ENCODE peak calls at places on chromosome 11, in ten cellular contexts. S is PC-9, O is iris pigment epithelial cell, A is OCI-LY7, L is Panc1, P is mesenteric fat pad, G is AG08396, M is ovary, C is neural crest cell, V is SJSA1. R is an unnamed sample.

GRCh38 chr11:128379587-128380279 is 207.6 kb downstream of the ETS1 start:
- DNase-seq in S (peak), O (no peak), A (no peak), L (no peak), P (no peak), G (no peak), M (no peak), C (no peak), V (no peak), R (no peak)

GRCh38 chr11:28939381-28939780 is 831.2 kb downstream of the METTL15 start:
- DNase-seq in S (no peak), O (no peak), A (no peak), L (no peak), P (no peak), G (no peak), M (no peak), C (no peak), V (no peak), R (no peak)

GRCh38 chr11:942853-943252 is 17.2 kb downstream of the AP2A2 start:
- DNase-seq in S (no peak), O (peak), A (no peak), L (no peak), P (no peak), G (no peak), M (no peak), C (no peak), V (no peak), R (no peak)

GRCh38 chr11:65586676-65587075 is 8.9 kb downstream of the KCNK7 start:
- DNase-seq in S (no peak), O (no peak), A (no peak), L (no peak), P (no peak), G (peak), M (no peak), C (no peak), V (no peak), R (no peak)

GRCh38 chr11:104602643-104603042 is 295.6 kb downstream of the CASP12 start:
- DNase-seq in S (no peak), O (no peak), A (no peak), L (no peak), P (no peak), G (no peak), M (no peak), C (no peak), V (no peak), R (no peak)

GRCh38 chr11:95045791-95046190 is 3.4 kb upstream of the KDM4F start:
- DNase-seq in S (no peak), O (no peak), A (no peak), L (no peak), P (no peak), G (no peak), M (no peak), C (no peak), V (no peak), R (no peak)

GRCh38 chr11:95149659-95150294 is 60.1 kb downstream of the ENDOD1 start:
- DNase-seq in S (peak), O (no peak), A (no peak), L (no peak), P (no peak), G (no peak), M (peak), C (peak), V (no peak), R (no peak)

GRCh38 chr11:2554338-2555240 is 109.8 kb downstream of the KCNQ1 start:
- DNase-seq in S (no peak), O (peak), A (no peak), L (no peak), P (peak), G (no peak), M (peak), C (no peak), V (no peak), R (no peak)

GRCh38 chr11:64358536-64358906 is 441 bp upstream of the RPS6KA4 start:
- DNase-seq in S (no peak), O (no peak), A (no peak), L (no peak), P (no peak), G (no peak), M (no peak), C (no peak), V (peak), R (no peak)

GRCh38 chr11:46336781-46337180 is 10.5 kb upstream of the DGKZ start:
- DNase-seq in S (peak), O (peak), A (no peak), L (no peak), P (no peak), G (no peak), M (no peak), C (no peak), V (no peak), R (no peak)

GRCh38 chr11:124869856-124870387 is 4.7 kb downstream of the ROBO3 start:
- DNase-seq in S (no peak), O (no peak), A (no peak), L (no peak), P (peak), G (no peak), M (no peak), C (no peak), V (no peak), R (no peak)

GRCh38 chr11:31449040-31449439 is 60.4 kb downstream of the IMMP1L start:
- DNase-seq in S (no peak), O (no peak), A (no peak), L (no peak), P (no peak), G (no peak), M (no peak), C (no peak), V (no peak), R (no peak)